ENCODE peak calls at places on chromosomes 11 and 22, in ten cellular contexts. P is lower lobe of right lung, O is activated T-cell treated with anti-CD3 and anti-CD28 coated beads for 1 hour, M is neuronal stem cell, C is NCI-H510A treated with DMSO at 0.1 percent for 48 hours, V is GOT3, J is LHCN-M2, S is smooth muscle cell of the brain vasculature, U is RPMI7951, K is adrenal gland. G is an unnamed sample.

GRCh38 chr22:37169947-37170688 is 17.9 kb downstream of the C1QTNF6 start:
- DNase-seq in S (no peak), V (no peak), K (peak; percentile 13), O (no peak), J (no peak), C (no peak), M (no peak), U (no peak), P (peak; percentile 20), G (no peak)

GRCh38 chr11:115334932-115335788 is 169.1 kb downstream of the CADM1 start:
- DNase-seq in J (peak; percentile 19), K (no peak), P (no peak), U (peak; percentile 68), C (peak; percentile 39), M (peak; percentile 12), O (no peak), V (no peak), S (no peak), G (no peak)

GRCh38 chr11:313304-313786 is 495 bp upstream of the IFITM1 start:
- DNase-seq in J (no peak), U (no peak), P (no peak), S (no peak), K (no peak), C (no peak), O (no peak), M (no peak), V (no peak), G (no peak)

GRCh38 chr11:77155556-77156130 is 27.6 kb downstream of the MYO7A start:
- DNase-seq in V (no peak), C (no peak), U (no peak), P (no peak), J (no peak), K (no peak), S (no peak), M (no peak), O (no peak), G (no peak)

GRCh38 chr11:21169639-21170038 is 500.3 kb downstream of the NELL1 start:
- DNase-seq in C (no peak), S (no peak), K (no peak), P (no peak), O (no peak), U (no peak), M (no peak), V (no peak), J (no peak), G (no peak)

GRCh38 chr22:31269892-31270574 is 22.3 kb downstream of the PIK3IP1 start:
- DNase-seq in O (no peak), M (no peak), V (no peak), P (no peak), S (no peak), U (no peak), C (no peak), K (no peak), J (no peak), G (no peak)

GRCh38 chr11:36750349-36750748 is 152.3 kb upstream of the RAG2 start:
- DNase-seq in K (no peak), U (no peak), S (no peak), C (no peak), P (no peak), M (no peak), V (no peak), J (peak; percentile 15), O (no peak), G (no peak)

GRCh38 chr22:36325163-36326031 is 62.4 kb downstream of the MYH9 start:
- DNase-seq in C (no peak), V (no peak), O (no peak), J (peak; percentile 86), U (peak; percentile 89), P (peak; percentile 87), K (peak; percentile 25), S (no peak), M (no peak), G (no peak)

GRCh38 chr11:69825941-69826340 is 6.7 kb upstream of the FGF3 start:
- DNase-seq in P (no peak), V (no peak), S (no peak), C (no peak), J (no peak), U (no peak), M (no peak), K (no peak), O (no peak), G (no peak)

GRCh38 chr11:127470485-127470884 is 469.9 kb upstream of the KIRREL3 start:
- DNase-seq in S (no peak), J (peak; percentile 31), K (no peak), P (no peak), U (peak; percentile 32), O (no peak), C (no peak), V (no peak), M (no peak), G (no peak)

GRCh38 chr22:21686634-21687393 is 21.0 kb downstream of the PPIL2 start:
- DNase-seq in U (no peak), P (no peak), K (no peak), V (no peak), J (no peak), M (no peak), C (no peak), S (no peak), O (no peak), G (no peak)

GRCh38 chr11:1946812-1947480 is at the start of gene MRPL23:
- DNase-seq in S (no peak), C (no peak), V (no peak), P (peak; percentile 46), J (no peak), U (no peak), O (peak; percentile 16), K (no peak), M (no peak), G (no peak)

GRCh38 chr11:21566521-21567100 is 626.3 kb upstream of the ANO5 start:
- DNase-seq in J (no peak), M (no peak), C (no peak), P (no peak), V (no peak), K (no peak), O (no peak), S (no peak), U (no peak), G (no peak)

GRCh38 chr11:45331839-45332485 is 45.8 kb upstream of the SYT13 start:
- DNase-seq in J (peak; percentile 20), K (no peak), C (no peak), P (no peak), O (no peak), S (no peak), M (no peak), V (no peak), U (no peak), G (no peak)

GRCh38 chr11:2465201-2466068 is 20.6 kb downstream of the KCNQ1 start:
- DNase-seq in V (no peak), P (no peak), U (no peak), J (no peak), C (no peak), K (peak; percentile 83), S (no peak), O (no peak), M (no peak), G (no peak)

GRCh38 chr22:50610581-50610980 is 10.0 kb downstream of the MAPK8IP2 start:
- DNase-seq in K (no peak), V (no peak), C (no peak), J (no peak), P (no peak), S (no peak), O (no peak), M (no peak), U (no peak), G (peak; percentile 33)